ENCODE peak calls at places on chromosomes 7 and 10, in seven cellular contexts. Z is A549, P is hepatocyte, B is mesenchymal stem cell, R is small intestine, G is heart left ventricle, W is tibial nerve. F is an unnamed sample. For H3K9me3, the result is how much of the 10 kb centered on the place peaks cover.

GRCh38 chr7:74174606-74175082 is 488 bp downstream of the EIF4H start:
- DNase-seq in W (no peak), G (peak), B (peak), R (peak), Z (peak), P (peak), F (no peak)

GRCh38 chr7:6691609-6692106 is 15.1 kb downstream of the ZNF12 start:
- DNase-seq in P (no peak), R (no peak), W (no peak), Z (peak), B (peak), G (no peak), F (no peak)

GRCh38 chr10:44467090-44467489 is 82.2 kb upstream of the CXCL12 start:
- DNase-seq in B (no peak), W (no peak), Z (no peak), R (no peak), G (no peak), P (no peak), F (no peak)

GRCh38 chr7:111082351-111082750 is 8.6 kb upstream of the LRRN3 start:
- DNase-seq in P (no peak), G (no peak), B (peak), W (no peak), R (no peak), Z (no peak), F (peak)

GRCh38 chr7:80634505-80634904 is 3.9 kb upstream of the CD36 start:
- DNase-seq in R (no peak), G (no peak), W (no peak), Z (peak), B (peak), P (no peak), F (peak)

GRCh38 chr7:90530263-90530662 is 60.8 kb downstream of the PTTG1IP2 start:
- DNase-seq in W (no peak), P (no peak), R (no peak), B (no peak), Z (no peak), G (no peak), F (no peak)

GRCh38 chr7:39507866-39508551 is 58.2 kb upstream of the YAE1 start:
- DNase-seq in P (no peak), W (no peak), G (peak), B (no peak), R (no peak), Z (no peak), F (no peak)

GRCh38 chr10:79066460-79067240 is 2.1 kb upstream of the ZMIZ1 start:
- DNase-seq in Z (peak), W (peak), G (peak), R (peak), B (peak), P (peak), F (no peak)

GRCh38 chr7:134422646-134423045 is 36.3 kb downstream of the AKR1B1 start:
- DNase-seq in R (no peak), B (no peak), G (no peak), Z (peak), W (no peak), P (peak), F (no peak)

GRCh38 chr7:15326044-15326644 is 235.7 kb downstream of the AGMO start:
- DNase-seq in P (peak), R (peak), G (no peak), W (no peak), Z (peak), B (peak), F (peak)

GRCh38 chr7:131042269-131043160 is 285.2 kb upstream of the MKLN1 start:
- DNase-seq in G (no peak), P (no peak), Z (no peak), R (no peak), W (no peak), B (no peak), F (no peak)

GRCh38 chr10:101485681-101486554 is 102.1 kb downstream of the POLL start:
- DNase-seq in R (no peak), P (peak), B (no peak), Z (no peak), G (no peak), W (no peak), F (no peak)

GRCh38 chr7:67484244-67484751 is 487.7 kb downstream of the TYW1 start:
- DNase-seq in R (peak), P (peak), Z (peak), B (peak), W (peak), G (peak), F (peak)

GRCh38 chr10:63430091-63430998 is 35.4 kb downstream of the JMJD1C start:
- DNase-seq in Z (peak), R (peak), G (no peak), W (no peak), P (peak), B (peak), F (no peak)

GRCh38 chr7:112481337-112481736 is 546 bp downstream of the LSMEM1 start:
- DNase-seq in W (no peak), R (peak), P (no peak), Z (no peak), G (no peak), B (no peak), F (no peak)

GRCh38 chr10:132539894-132540293 is 2.3 kb downstream of the INPP5A start:
- DNase-seq in R (no peak), P (no peak), B (peak), Z (no peak), W (no peak), G (peak), F (no peak)

GRCh38 chr10:117899181-117899683 is 147.5 kb downstream of the RAB11FIP2 start:
- DNase-seq in W (no peak), P (no peak), Z (no peak), B (no peak), R (no peak), G (no peak), F (no peak)

GRCh38 chr10:71262027-71262426 is 49.7 kb downstream of the UNC5B start:
- DNase-seq in G (peak), W (no peak), P (no peak), R (no peak), B (no peak), Z (no peak), F (no peak)

GRCh38 chr10:49606981-49607535 is 3.1 kb upstream of the SLC18A3 start:
- DNase-seq in G (peak), R (peak), Z (peak), P (peak), W (no peak), B (peak), F (peak)

GRCh38 chr10:132422931-132423813 is 26.2 kb downstream of the PWWP2B start:
- DNase-seq in Z (no peak), R (no peak), B (peak), G (no peak), P (no peak), W (no peak), F (no peak)

GRCh38 chr10:80694930-80695329 is 157.2 kb downstream of the SH2D4B start:
- DNase-seq in R (no peak), G (no peak), B (no peak), P (no peak), W (no peak), Z (no peak), F (no peak)

GRCh38 chr10:60382946-60383681 is 6.6 kb downstream of the ANK3 start:
- DNase-seq in P (no peak), B (peak), Z (peak), W (no peak), R (no peak), G (no peak), F (no peak)

GRCh38 chr7:84108119-84108518 is 86.5 kb downstream of the SEMA3A start:
- DNase-seq in G (no peak), P (no peak), R (no peak), B (no peak), W (no peak), Z (no peak), F (no peak)
- H3K27ac ChIP-seq in G (no peak), P (no peak), R (no peak), B (no peak), W (no peak), Z (no peak), F (no peak)

GRCh38 chr10:51023611-51024010 is 50.7 kb upstream of the PRKG1 start:
- DNase-seq in B (no peak), P (no peak), G (no peak), Z (no peak), R (no peak), W (no peak), F (no peak)

GRCh38 chr10:51022933-51023585 is 51.2 kb upstream of the PRKG1 start:
- DNase-seq in Z (no peak), B (no peak), R (no peak), P (no peak), W (no peak), G (no peak), F (no peak)

GRCh38 chr10:51014680-51015425 is 59.4 kb upstream of the PRKG1 start:
- DNase-seq in G (no peak), Z (no peak), B (peak), P (no peak), R (no peak), W (no peak), F (no peak)

GRCh38 chr10:51020175-51020574 is 54.1 kb upstream of the PRKG1 start:
- DNase-seq in W (no peak), R (no peak), B (no peak), G (peak), P (no peak), Z (no peak), F (no peak)
- H3K9me3 ChIP-seq in W (under half), R (under half), B (under half), G (under half), P (under half), Z (under half), F (under half)

DNA sequence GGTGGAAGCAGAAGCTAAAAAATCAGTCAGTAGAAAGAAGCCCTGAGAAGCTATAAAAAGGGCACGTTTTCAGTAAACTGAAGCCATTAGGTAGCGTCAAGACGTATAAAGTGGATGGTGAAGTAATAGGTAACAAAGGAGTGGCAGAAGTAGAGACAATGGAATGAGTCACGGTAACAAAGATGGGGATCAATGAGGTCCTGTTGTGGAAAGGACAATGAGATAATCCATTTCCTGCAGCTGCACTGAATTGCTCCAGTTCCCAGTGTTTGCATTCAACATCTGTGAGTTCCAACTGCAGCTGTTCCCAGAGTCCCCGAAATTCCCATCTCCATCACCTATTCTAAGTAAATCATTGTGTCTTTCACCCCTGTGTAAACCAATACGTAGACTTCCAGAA is 4.8 kb upstream of the HYCC1 start:
- DNase-seq in R (no peak), G (no peak), P (no peak), B (no peak), Z (no peak), W (no peak), F (no peak)
- H3K27ac ChIP-seq in R (no peak), G (no peak), P (no peak), B (no peak), Z (no peak), W (no peak), F (no peak)

DNA sequence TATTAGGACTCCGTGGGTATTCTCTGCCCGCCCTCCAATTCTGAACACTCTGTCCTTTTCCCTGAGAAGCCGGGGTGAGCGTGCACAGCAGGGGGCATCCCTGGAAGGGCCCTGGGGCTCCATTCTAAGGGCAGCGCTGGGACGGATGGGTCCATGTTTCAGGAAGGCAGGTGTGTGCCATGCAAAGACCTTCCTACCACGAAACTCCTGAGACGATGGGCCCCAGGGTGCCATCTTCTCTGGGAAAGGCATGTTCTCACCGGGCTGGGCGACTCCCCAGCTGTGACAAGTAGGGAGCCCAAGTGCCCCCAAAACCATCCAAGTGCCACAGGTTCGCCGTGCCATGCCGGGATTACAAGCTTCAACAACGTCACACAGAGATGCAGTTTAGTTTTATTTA is 256.7 kb downstream of the DNAJB6 start:
- DNase-seq in B (no peak), W (no peak), P (no peak), G (no peak), Z (no peak), R (no peak), F (no peak)
- H3K9me3 ChIP-seq in B (under half), W (under half), P (under half), G (under half), Z (under half), R (under half), F (half or more)

DNA sequence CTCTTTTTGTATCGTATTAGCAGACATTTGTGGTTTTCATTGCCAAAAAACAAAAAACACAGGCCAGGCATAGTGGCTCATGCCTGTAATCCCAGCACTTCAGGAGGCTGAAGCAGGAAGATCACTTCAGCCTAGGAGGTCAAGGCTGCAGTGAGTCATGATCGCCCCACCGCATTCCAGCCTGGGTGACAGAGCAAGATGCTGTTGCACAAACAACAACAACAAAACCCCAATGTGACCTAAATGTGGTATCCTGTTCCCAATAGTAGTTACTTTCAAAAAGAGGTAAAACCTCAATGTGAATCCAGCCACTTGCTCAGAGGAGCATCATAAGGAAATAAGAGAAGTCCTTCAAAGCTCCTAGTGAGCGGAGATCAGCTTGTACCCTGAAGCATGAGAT is 45.8 kb upstream of the SKAP2 start:
- DNase-seq in R (peak), Z (peak), W (no peak), P (no peak), B (peak), G (no peak), F (no peak)
- H3K27ac ChIP-seq in R (no peak), Z (no peak), W (no peak), P (no peak), B (no peak), G (no peak), F (no peak)

GRCh38 chr7:158111906-158112570 is 475.6 kb downstream of the PTPRN2 start:
- DNase-seq in Z (no peak), W (no peak), B (no peak), G (no peak), R (no peak), P (no peak), F (no peak)

GRCh38 chr7:158112571-158113320 is 474.9 kb downstream of the PTPRN2 start:
- DNase-seq in B (no peak), Z (no peak), R (no peak), W (no peak), P (no peak), G (no peak), F (no peak)

GRCh38 chr7:158110661-158111555 is 476.7 kb downstream of the PTPRN2 start:
- DNase-seq in Z (no peak), R (no peak), W (no peak), G (no peak), B (no peak), P (peak), F (no peak)

GRCh38 chr7:158110034-158110590 is 477.5 kb downstream of the PTPRN2 start:
- DNase-seq in R (no peak), B (no peak), W (no peak), P (no peak), G (no peak), Z (no peak), F (no peak)

DNA sequence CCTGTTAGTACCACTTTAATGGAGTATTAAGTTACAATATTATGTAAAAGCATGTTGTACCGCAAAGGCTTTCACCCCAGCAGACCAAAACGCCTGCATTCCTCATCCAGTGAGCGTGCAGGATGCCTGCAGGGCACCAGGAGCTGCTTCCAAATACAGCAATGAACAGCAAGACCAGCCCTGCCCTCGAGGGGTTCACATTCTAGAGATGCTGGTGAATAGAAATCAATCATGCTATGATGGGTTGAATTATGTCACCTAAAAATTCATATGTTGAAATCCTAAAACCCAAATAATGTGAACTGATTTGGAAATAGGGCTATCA is 476.1 kb downstream of the PTPRN2 start:
- DNase-seq in W (no peak), R (no peak), G (no peak), Z (no peak), B (no peak), P (no peak), F (no peak)
- H3K9me3 ChIP-seq in W (under half), R (under half), G (under half), Z (under half), B (under half), P (under half), F (half or more)

GRCh38 chr10:125144209-125144608 is 16.2 kb downstream of the CTBP2 start:
- DNase-seq in Z (no peak), R (no peak), W (no peak), B (no peak), P (no peak), G (no peak), F (no peak)
- H3K27ac ChIP-seq in Z (no peak), R (no peak), W (peak), B (no peak), P (no peak), G (peak), F (no peak)

GRCh38 chr7:158005531-158005930 is 582.1 kb downstream of the PTPRN2 start:
- DNase-seq in R (no peak), P (no peak), G (no peak), Z (no peak), W (no peak), B (no peak), F (no peak)
- H3K9me3 ChIP-seq in R (under half), P (under half), G (under half), Z (under half), W (under half), B (under half), F (half or more)

F was measured in AG04450.